ENCODE peak calls at places on chromosomes 2 and 18, in eight cellular contexts. C, E, S, P, D, W, Y and Q are unnamed samples.

GRCh38 chr2:197138513-197138912 is 172.1 kb downstream of the ANKRD44 start:
- DNase-seq in S (no peak), W (no peak), C (no peak), P (no peak), E (no peak), D (no peak), Y (peak; percentile 38), Q (no peak)

GRCh38 chr18:79200546-79201268 is 131.5 kb downstream of the ATP9B start:
- DNase-seq in P (no peak), Y (peak; percentile 35), C (peak; percentile 58), W (no peak), E (no peak), D (no peak), S (no peak), Q (no peak)

GRCh38 chr2:198628596-198628995 is 824.2 kb downstream of the PLCL1 start:
- DNase-seq in E (no peak), W (no peak), Y (no peak), C (no peak), P (no peak), D (no peak), S (no peak), Q (no peak)

GRCh38 chr2:119449526-119449925 is 17.9 kb downstream of the TMEM37 start:
- DNase-seq in S (no peak), C (no peak), Y (no peak), D (no peak), W (no peak), E (no peak), P (no peak), Q (no peak)

GRCh38 chr2:191758420-191759199 is 80.7 kb downstream of the NABP1 start:
- DNase-seq in P (peak; percentile 31), C (no peak), E (peak; percentile 77), D (peak; percentile 47), W (peak; percentile 8), Y (peak; percentile 60), S (no peak), Q (peak; percentile 63)

GRCh38 chr18:24919141-24919540 is 432.8 kb downstream of the ZNF521 start:
- DNase-seq in S (no peak), C (no peak), W (no peak), P (no peak), Y (no peak), D (no peak), E (no peak), Q (no peak)

GRCh38 chr2:8421658-8422499 is 260.0 kb upstream of the ID2 start:
- DNase-seq in P (no peak), C (no peak), E (no peak), Y (no peak), W (no peak), D (no peak), S (no peak), Q (no peak)

GRCh38 chr2:196586511-196586991 is 53.0 kb upstream of the CCDC150 start:
- DNase-seq in E (peak; percentile 53), S (no peak), P (no peak), D (no peak), W (no peak), C (no peak), Y (peak; percentile 77), Q (no peak)